ENCODE peak calls at places on chromosomes 4 and X, in five cellular contexts. M is HepG2, B is A549, O is H1, G is GM12878. U is an unnamed sample.

GRCh38 chr4:151962138-151962845 is 201.5 kb upstream of the GATB start:
- DNase-seq in M (no peak), B (no peak), O (no peak), G (no peak), U (no peak)

GRCh38 chr4:4480685-4481393 is 61.0 kb downstream of the STX18 start:
- DNase-seq in M (no peak), B (peak), O (no peak), G (no peak), U (no peak)

GRCh38 chr4:156829194-156829593 is 142.4 kb downstream of the PDGFC start:
- DNase-seq in M (no peak), B (no peak), O (no peak), G (no peak), U (no peak)

GRCh38 chr4:75497133-75497532 is 17.1 kb downstream of the RCHY1 start:
- DNase-seq in M (no peak), B (no peak), O (no peak), G (no peak), U (no peak)

GRCh38 chr4:181502611-181503010 is 740.6 kb upstream of the TENM3 start:
- DNase-seq in M (no peak), B (no peak), O (no peak), G (no peak), U (no peak)

GRCh38 chr4:13922459-13922858 is 294.9 kb upstream of the BOD1L1 start:
- DNase-seq in M (no peak), B (no peak), O (no peak), G (no peak), U (no peak)

GRCh38 chr4:139651282-139652194 is 14.1 kb upstream of the MGST2 start:
- DNase-seq in M (peak), B (peak), O (no peak), G (no peak), U (peak)

GRCh38 chr4:184400891-184401290 is 73.5 kb downstream of the IRF2 start:
- DNase-seq in M (no peak), B (no peak), O (no peak), G (no peak), U (no peak)

GRCh38 chr4:151325320-151326246 is at the start of gene SH3D19:
- DNase-seq in M (peak), B (peak), O (no peak), G (no peak), U (no peak)

GRCh38 chrX:154383359-154384283 is 4.5 kb downstream of the EMD start:
- DNase-seq in M (no peak), B (no peak), O (no peak), G (no peak), U (no peak)

GRCh38 chr4:24260922-24261581 is 323.3 kb downstream of the DHX15 start:
- DNase-seq in M (no peak), B (no peak), O (no peak), G (no peak), U (no peak)

GRCh38 chrX:81201692-81202412 is at the start of the genes HMGN5 and SH3BGRL:
- DNase-seq in M (peak), B (peak), O (peak), G (peak), U (peak)

GRCh38 chr4:182809417-182810102 is 107.6 kb downstream of the DCTD start:
- DNase-seq in M (peak), B (no peak), O (no peak), G (no peak), U (no peak)

GRCh38 chr4:147518846-147519767 is 38.2 kb downstream of the EDNRA start:
- DNase-seq in M (peak), B (peak), O (no peak), G (peak), U (peak)

GRCh38 chrX:151397741-151398070 is 700 bp downstream of the VMA21 start:
- DNase-seq in M (no peak), B (peak), O (no peak), G (no peak), U (peak)

DNA sequence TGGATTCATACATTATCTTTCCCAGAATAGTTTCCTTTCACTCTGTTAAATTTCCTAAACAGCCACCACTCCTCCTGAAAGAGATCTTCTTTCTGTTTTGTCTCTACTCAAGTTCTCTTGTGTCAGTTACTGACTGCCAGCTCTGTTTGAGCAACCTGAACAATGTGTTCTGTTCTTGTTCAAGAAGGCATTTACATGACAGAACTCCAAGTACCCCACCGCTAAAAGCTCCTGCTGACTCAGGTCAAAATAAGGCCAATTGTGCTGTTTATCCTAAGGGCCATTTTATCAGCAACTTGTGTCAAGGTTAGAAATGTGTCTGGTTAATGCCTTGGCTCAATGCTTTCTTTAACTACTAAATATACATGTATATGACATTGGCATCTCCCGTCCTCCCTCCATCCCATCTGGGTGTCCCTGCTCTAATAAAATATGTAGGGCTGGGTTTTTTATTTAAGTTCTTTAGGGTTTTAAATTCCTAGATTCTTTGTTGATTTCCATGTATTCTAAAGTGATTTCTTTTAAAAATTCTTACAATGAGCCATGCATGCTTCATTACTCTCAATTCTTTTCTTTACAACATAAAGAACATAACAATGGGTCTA is 144.3 kb upstream of the PAQR3 start:
- DNase-seq in M (no peak), B (no peak), O (peak), G (no peak), U (no peak)
- TF ChIP-seq EP300 in M (no peak), B (no peak), O (no peak), G (no peak), U (no peak)

GRCh38 chr4:77911091-77911490 is 48.5 kb downstream of the MRPL1 start:
- DNase-seq in M (no peak), B (no peak), O (no peak), G (no peak), U (no peak)

GRCh38 chr4:77913353-77913752 is 50.7 kb downstream of the MRPL1 start:
- DNase-seq in M (no peak), B (no peak), O (no peak), G (no peak), U (no peak)

GRCh38 chr4:77917075-77917474 is 54.4 kb downstream of the MRPL1 start:
- DNase-seq in M (no peak), B (no peak), O (no peak), G (no peak), U (no peak)

GRCh38 chr4:77917601-77918000 is 55.0 kb downstream of the MRPL1 start:
- DNase-seq in M (no peak), B (no peak), O (no peak), G (no peak), U (no peak)

GRCh38 chr4:77911842-77912450 is 49.3 kb downstream of the MRPL1 start:
- DNase-seq in M (no peak), B (no peak), O (no peak), G (peak), U (no peak)
- TF ChIP-seq HDAC2 in M (no peak), B (no peak), O (no peak), G (no peak), U (no peak)

GRCh38 chrX:49877397-49878101 is 1.7 kb upstream of the USP27X start:
- DNase-seq in M (peak), B (no peak), O (no peak), G (no peak), U (no peak)

GRCh38 chrX:49878128-49878833 is 1.0 kb upstream of the USP27X start:
- DNase-seq in M (no peak), B (no peak), O (no peak), G (no peak), U (peak)

GRCh38 chrX:49879656-49880277 is 483 bp downstream of the USP27X start:
- DNase-seq in M (no peak), B (no peak), O (no peak), G (no peak), U (no peak)

GRCh38 chrX:49878834-49879655 is at the start of gene USP27X:
- DNase-seq in M (peak), B (peak), O (peak), G (peak), U (peak)

DNA sequence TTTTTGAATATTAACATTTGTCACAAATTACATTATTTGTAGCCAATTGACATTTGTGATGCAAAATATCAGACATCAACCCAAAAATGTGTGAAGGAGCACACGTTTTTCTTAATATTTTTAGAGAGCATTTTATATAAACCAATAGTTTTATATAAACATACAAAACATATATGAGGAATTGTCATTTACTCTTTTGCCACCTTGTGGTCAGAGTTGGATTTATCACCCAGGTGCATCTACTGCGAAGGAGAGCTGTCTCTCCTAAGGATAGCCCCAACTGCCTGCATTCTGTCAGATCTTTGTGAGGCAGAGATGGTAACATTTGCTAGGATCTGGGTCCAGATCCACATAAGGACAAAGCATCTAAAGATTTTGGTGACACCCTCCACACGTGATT is 2.5 kb upstream of the USP27X start:
- DNase-seq in M (peak), B (peak), O (no peak), G (no peak), U (peak)
- H3K4me2 ChIP-seq in M (peak), B (no peak), O (no peak), G (no peak), U (no peak)

GRCh38 chrX:71991164-71991563 is 80.5 kb downstream of the NHSL2 start:
- DNase-seq in M (no peak), B (no peak), O (no peak), G (no peak), U (no peak)

GRCh38 chrX:71994601-71995000 is 84.0 kb downstream of the NHSL2 start:
- DNase-seq in M (no peak), B (no peak), O (no peak), G (no peak), U (no peak)

GRCh38 chrX:71990518-71990917 is 79.9 kb downstream of the NHSL2 start:
- DNase-seq in M (no peak), B (no peak), O (no peak), G (no peak), U (no peak)

GRCh38 chrX:71993371-71993770 is 82.7 kb downstream of the NHSL2 start:
- DNase-seq in M (no peak), B (no peak), O (no peak), G (no peak), U (no peak)

GRCh38 chrX:71992711-71993110 is 82.1 kb downstream of the NHSL2 start:
- DNase-seq in M (no peak), B (no peak), O (no peak), G (no peak), U (no peak)
- TF ChIP-seq EP300 in M (no peak), B (no peak), O (no peak), G (no peak), U (no peak)

GRCh38 chrX:12887767-12888166 is 18.7 kb upstream of the TLR8 start:
- DNase-seq in M (no peak), B (no peak), O (no peak), G (no peak), U (no peak)
- TF ChIP-seq HDAC2 in M (no peak), B (no peak), O (no peak), G (no peak), U (no peak)